ENCODE peak calls at places on chromosomes 2 and 18, in five cellular contexts. One of them, this sample, is unnamed.
A peak's percentile ranks its signal among the peaks of the same experiment; 100 is the strongest.

GRCh38 chr2:55146266-55146665 is 85.8 kb downstream of the CLHC1 start:
- DNase-seq in IMR-90: no peak
- DNase-seq in mesenchymal stem cell: no peak
- DNase-seq in mesendoderm: no peak
- DNase-seq in neuronal stem cell: no peak
- DNase-seq in this sample: no peak

GRCh38 chr2:135844285-135844985 is 7.5 kb upstream of the LCT start:
- DNase-seq in IMR-90: no peak
- DNase-seq in mesenchymal stem cell: no peak
- DNase-seq in mesendoderm: no peak
- DNase-seq in neuronal stem cell: no peak
- DNase-seq in this sample: no peak

GRCh38 chr18:3069671-3070433 is 56.9 kb upstream of the LPIN2 start:
- DNase-seq in IMR-90: no peak
- DNase-seq in mesenchymal stem cell: no peak
- DNase-seq in mesendoderm: no peak
- DNase-seq in neuronal stem cell: no peak
- DNase-seq in this sample: no peak

GRCh38 chr18:58201728-58202405 is 157.8 kb downstream of the NEDD4L start:
- DNase-seq in IMR-90: no peak
- DNase-seq in mesenchymal stem cell: no peak
- DNase-seq in mesendoderm: no peak
- DNase-seq in neuronal stem cell: no peak
- DNase-seq in this sample: no peak

GRCh38 chr2:198045227-198045626 is 240.8 kb downstream of the PLCL1 start:
- DNase-seq in IMR-90: no peak
- DNase-seq in mesenchymal stem cell: no peak
- DNase-seq in mesendoderm: no peak
- DNase-seq in neuronal stem cell: no peak
- DNase-seq in this sample: no peak

GRCh38 chr2:56244911-56245530 is 61.2 kb downstream of the CCDC85A start:
- DNase-seq in IMR-90: no peak
- DNase-seq in mesenchymal stem cell: peak; percentile 73
- DNase-seq in mesendoderm: no peak
- DNase-seq in neuronal stem cell: no peak
- DNase-seq in this sample: no peak

GRCh38 chr2:201040867-201041628 is 30.4 kb downstream of the HYCC2 start:
- DNase-seq in IMR-90: no peak
- DNase-seq in mesenchymal stem cell: no peak
- DNase-seq in mesendoderm: no peak
- DNase-seq in neuronal stem cell: no peak
- DNase-seq in this sample: no peak

GRCh38 chr2:28956415-28956826 is 24.7 kb upstream of the TOGARAM2 start:
- DNase-seq in IMR-90: no peak
- DNase-seq in mesenchymal stem cell: peak; percentile 54
- DNase-seq in mesendoderm: peak; percentile 88
- DNase-seq in neuronal stem cell: no peak
- DNase-seq in this sample: peak; percentile 89

GRCh38 chr18:53426656-53427055 is 797.8 kb downstream of the MBD2 start:
- DNase-seq in IMR-90: no peak
- DNase-seq in mesenchymal stem cell: no peak
- DNase-seq in mesendoderm: peak; percentile 71
- DNase-seq in neuronal stem cell: no peak
- DNase-seq in this sample: no peak

GRCh38 chr2:46278952-46279351 is 18.3 kb upstream of the EPAS1 start:
- DNase-seq in IMR-90: no peak
- DNase-seq in mesenchymal stem cell: no peak
- DNase-seq in mesendoderm: no peak
- DNase-seq in neuronal stem cell: no peak
- DNase-seq in this sample: no peak

GRCh38 chr2:233009661-233010060 is 3.4 kb downstream of the NGEF start:
- DNase-seq in IMR-90: no peak
- DNase-seq in mesenchymal stem cell: no peak
- DNase-seq in mesendoderm: no peak
- DNase-seq in neuronal stem cell: no peak
- DNase-seq in this sample: no peak

GRCh38 chr18:13525381-13526029 is 200.9 kb downstream of the FAM210A start:
- DNase-seq in IMR-90: no peak
- DNase-seq in mesenchymal stem cell: no peak
- DNase-seq in mesendoderm: no peak
- DNase-seq in neuronal stem cell: no peak
- DNase-seq in this sample: peak; percentile 41

GRCh38 chr2:217661378-217661777 is 341.4 kb downstream of the TNS1 start:
- DNase-seq in IMR-90: no peak
- DNase-seq in mesenchymal stem cell: no peak
- DNase-seq in mesendoderm: no peak
- DNase-seq in neuronal stem cell: no peak
- DNase-seq in this sample: no peak

GRCh38 chr2:158385646-158386045 is 70.9 kb downstream of the CCDC148 start:
- DNase-seq in IMR-90: no peak
- DNase-seq in mesenchymal stem cell: no peak
- DNase-seq in mesendoderm: no peak
- DNase-seq in neuronal stem cell: no peak
- DNase-seq in this sample: no peak

GRCh38 chr2:216661639-216662375 is 28.6 kb downstream of the IGFBP2 start:
- DNase-seq in IMR-90: no peak
- DNase-seq in mesenchymal stem cell: no peak
- DNase-seq in mesendoderm: no peak
- DNase-seq in neuronal stem cell: no peak
- DNase-seq in this sample: no peak

GRCh38 chr18:62898359-62898758 is 183.0 kb downstream of the PHLPP1 start:
- DNase-seq in IMR-90: no peak
- DNase-seq in mesenchymal stem cell: no peak
- DNase-seq in mesendoderm: no peak
- DNase-seq in neuronal stem cell: no peak
- DNase-seq in this sample: no peak

GRCh38 chr2:128271891-128272585 is 46.6 kb downstream of the HS6ST1 start:
- DNase-seq in IMR-90: no peak
- DNase-seq in mesenchymal stem cell: no peak
- DNase-seq in mesendoderm: no peak
- DNase-seq in neuronal stem cell: no peak
- DNase-seq in this sample: peak; percentile 24

GRCh38 chr18:11324510-11324909 is 175.1 kb upstream of the PIEZO2 start:
- DNase-seq in IMR-90: peak; percentile 22
- DNase-seq in mesenchymal stem cell: peak; percentile 34
- DNase-seq in mesendoderm: no peak
- DNase-seq in neuronal stem cell: no peak
- DNase-seq in this sample: no peak

GRCh38 chr2:161842751-161843433 is 218.7 kb downstream of the SLC4A10 start:
- DNase-seq in IMR-90: no peak
- DNase-seq in mesenchymal stem cell: no peak
- DNase-seq in mesendoderm: no peak
- DNase-seq in neuronal stem cell: no peak
- DNase-seq in this sample: no peak

GRCh38 chr2:69945447-69945846 is 16.0 kb downstream of the ASPRV1 start:
- DNase-seq in IMR-90: no peak
- DNase-seq in mesenchymal stem cell: no peak
- DNase-seq in mesendoderm: no peak
- DNase-seq in neuronal stem cell: no peak
- DNase-seq in this sample: no peak

GRCh38 chr2:197828464-197829135 is 24.2 kb downstream of the PLCL1 start:
- DNase-seq in IMR-90: no peak
- DNase-seq in mesenchymal stem cell: no peak
- DNase-seq in mesendoderm: no peak
- DNase-seq in neuronal stem cell: no peak
- DNase-seq in this sample: no peak

GRCh38 chr2:222796413-222797103 is 64.3 kb upstream of the ACSL3 start:
- DNase-seq in IMR-90: peak; percentile 53
- DNase-seq in mesenchymal stem cell: peak; percentile 86
- DNase-seq in mesendoderm: peak; percentile 38
- DNase-seq in neuronal stem cell: no peak
- DNase-seq in this sample: no peak

GRCh38 chr2:42353792-42354429 is 7.1 kb downstream of the COX7A2L start:
- DNase-seq in IMR-90: no peak
- DNase-seq in mesenchymal stem cell: no peak
- DNase-seq in mesendoderm: peak; percentile 16
- DNase-seq in neuronal stem cell: no peak
- DNase-seq in this sample: no peak

GRCh38 chr2:54482725-54483124 is 26.6 kb downstream of the SPTBN1 start:
- DNase-seq in IMR-90: peak; percentile 90
- DNase-seq in mesenchymal stem cell: peak; percentile 96
- DNase-seq in mesendoderm: peak; percentile 73
- DNase-seq in neuronal stem cell: peak; percentile 18
- DNase-seq in this sample: no peak

GRCh38 chr2:111042772-111043771 is 77.6 kb upstream of the BCL2L11 start:
- DNase-seq in IMR-90: no peak
- DNase-seq in mesenchymal stem cell: no peak
- DNase-seq in mesendoderm: no peak
- DNase-seq in neuronal stem cell: no peak
- DNase-seq in this sample: no peak

GRCh38 chr18:58268849-58269248 is 224.8 kb downstream of the NEDD4L start:
- DNase-seq in IMR-90: peak; percentile 55
- DNase-seq in mesenchymal stem cell: peak; percentile 28
- DNase-seq in mesendoderm: peak; percentile 75
- DNase-seq in neuronal stem cell: no peak
- DNase-seq in this sample: no peak

GRCh38 chr2:76870011-76870410 is 652.2 kb downstream of the LRRTM4 start:
- DNase-seq in IMR-90: no peak
- DNase-seq in mesenchymal stem cell: peak; percentile 22
- DNase-seq in mesendoderm: peak; percentile 22
- DNase-seq in neuronal stem cell: no peak
- DNase-seq in this sample: no peak

GRCh38 chr2:149064365-149064841 is 25.9 kb downstream of the LYPD6B start:
- DNase-seq in IMR-90: no peak
- DNase-seq in mesenchymal stem cell: peak; percentile 82
- DNase-seq in mesendoderm: peak; percentile 95
- DNase-seq in neuronal stem cell: no peak
- DNase-seq in this sample: no peak

GRCh38 chr2:24822049-24822706 is 29.0 kb downstream of the CENPO start:
- DNase-seq in IMR-90: no peak
- DNase-seq in mesenchymal stem cell: no peak
- DNase-seq in mesendoderm: peak; percentile 73
- DNase-seq in neuronal stem cell: no peak
- DNase-seq in this sample: peak; percentile 87

GRCh38 chr2:101699191-101699938 is 1.9 kb downstream of the MAP4K4 start:
- DNase-seq in IMR-90: no peak
- DNase-seq in mesenchymal stem cell: peak; percentile 46
- DNase-seq in mesendoderm: no peak
- DNase-seq in neuronal stem cell: no peak
- DNase-seq in this sample: no peak

DNA sequence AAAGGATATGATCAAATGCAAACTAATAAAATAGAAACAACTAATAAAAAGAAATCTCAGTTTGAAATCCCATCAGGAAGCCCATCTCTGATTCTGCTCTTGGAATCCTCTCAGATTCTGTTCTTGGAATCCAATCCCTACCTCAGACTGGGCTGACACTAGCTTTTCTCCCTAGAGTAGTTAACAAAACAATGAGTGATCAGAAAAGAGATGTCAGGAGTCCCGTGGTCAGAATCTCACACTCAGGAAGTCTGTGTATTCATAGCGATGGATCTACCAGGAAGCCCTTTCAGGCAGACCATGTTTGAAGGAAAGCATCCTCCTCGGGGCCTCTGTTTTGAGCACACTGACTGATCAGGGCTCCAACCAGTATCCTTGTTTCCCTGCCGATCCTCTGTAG is 150.6 kb downstream of the THADA start:
- DNase-seq in IMR-90: no peak
- DNase-seq in mesenchymal stem cell: no peak
- DNase-seq in mesendoderm: peak; percentile 66
- DNase-seq in neuronal stem cell: no peak
- DNase-seq in this sample: peak; percentile 44
- H2BK5ac ChIP-seq in IMR-90: no peak overlapping the region
- H2BK5ac ChIP-seq in mesenchymal stem cell: no peak overlapping the region
- H2BK5ac ChIP-seq in mesendoderm: no peak overlapping the region
- H2BK5ac ChIP-seq in neuronal stem cell: no peak overlapping the region
- H2BK5ac ChIP-seq in this sample: no peak overlapping the region

GRCh38 chr2:33535409-33535808 is 59.0 kb downstream of the RASGRP3 start:
- DNase-seq in IMR-90: no peak
- DNase-seq in mesenchymal stem cell: peak; percentile 39
- DNase-seq in mesendoderm: no peak
- DNase-seq in neuronal stem cell: no peak
- DNase-seq in this sample: no peak

GRCh38 chr2:33541243-33541642 is 57.9 kb downstream of the FAM98A start:
- DNase-seq in IMR-90: no peak
- DNase-seq in mesenchymal stem cell: no peak
- DNase-seq in mesendoderm: no peak
- DNase-seq in neuronal stem cell: no peak
- DNase-seq in this sample: no peak
- H2BK5ac ChIP-seq in IMR-90: no peak overlapping the region
- H2BK5ac ChIP-seq in mesenchymal stem cell: no peak overlapping the region
- H2BK5ac ChIP-seq in mesendoderm: no peak overlapping the region
- H2BK5ac ChIP-seq in neuronal stem cell: no peak overlapping the region
- H2BK5ac ChIP-seq in this sample: no peak overlapping the region

DNA sequence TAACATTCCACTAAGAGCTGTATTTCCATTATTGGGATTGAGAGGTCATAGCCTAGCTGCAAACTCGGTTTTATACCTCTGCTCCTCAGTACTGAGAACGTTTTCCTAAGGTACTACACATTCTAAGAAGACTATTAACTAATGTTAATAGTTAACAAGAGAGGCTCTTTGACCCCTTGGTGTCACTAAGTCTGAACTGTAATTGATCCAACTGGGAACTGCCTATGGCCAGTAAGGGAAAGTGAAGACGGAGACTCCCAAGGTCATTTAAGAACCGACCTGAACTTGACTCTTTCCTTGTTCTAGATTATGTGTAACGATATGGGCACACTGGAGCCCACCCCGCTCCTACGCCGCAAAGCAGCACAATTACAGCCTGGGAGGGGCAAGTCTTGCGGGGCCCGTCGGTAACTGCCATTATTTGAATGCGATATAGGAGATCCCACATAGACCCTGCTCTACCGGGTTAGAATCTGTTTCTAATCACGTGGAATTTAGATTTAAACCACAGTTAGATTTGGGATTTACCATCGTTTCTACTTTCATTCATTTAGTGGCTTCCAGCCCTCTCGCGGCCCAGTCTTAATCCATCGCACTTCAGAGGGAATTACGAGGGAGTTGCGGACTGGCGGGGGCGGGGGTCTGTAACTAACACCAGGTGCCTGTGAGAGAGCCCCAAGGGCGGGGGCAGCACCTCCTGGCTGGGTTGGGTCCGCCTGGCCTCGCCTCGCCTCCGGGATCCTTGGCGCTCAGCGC is 84.1 kb upstream of the EPB41L3 start:
- DNase-seq in IMR-90: no peak
- DNase-seq in mesenchymal stem cell: no peak
- DNase-seq in mesendoderm: no peak
- DNase-seq in neuronal stem cell: no peak
- DNase-seq in this sample: peak; percentile 46
- H2BK5ac ChIP-seq in IMR-90: no peak overlapping the region
- H2BK5ac ChIP-seq in mesenchymal stem cell: no peak overlapping the region
- H2BK5ac ChIP-seq in mesendoderm: no peak overlapping the region
- H2BK5ac ChIP-seq in neuronal stem cell: peak overlapping the region; percentile 9
- H2BK5ac ChIP-seq in this sample: no peak overlapping the region

DNA sequence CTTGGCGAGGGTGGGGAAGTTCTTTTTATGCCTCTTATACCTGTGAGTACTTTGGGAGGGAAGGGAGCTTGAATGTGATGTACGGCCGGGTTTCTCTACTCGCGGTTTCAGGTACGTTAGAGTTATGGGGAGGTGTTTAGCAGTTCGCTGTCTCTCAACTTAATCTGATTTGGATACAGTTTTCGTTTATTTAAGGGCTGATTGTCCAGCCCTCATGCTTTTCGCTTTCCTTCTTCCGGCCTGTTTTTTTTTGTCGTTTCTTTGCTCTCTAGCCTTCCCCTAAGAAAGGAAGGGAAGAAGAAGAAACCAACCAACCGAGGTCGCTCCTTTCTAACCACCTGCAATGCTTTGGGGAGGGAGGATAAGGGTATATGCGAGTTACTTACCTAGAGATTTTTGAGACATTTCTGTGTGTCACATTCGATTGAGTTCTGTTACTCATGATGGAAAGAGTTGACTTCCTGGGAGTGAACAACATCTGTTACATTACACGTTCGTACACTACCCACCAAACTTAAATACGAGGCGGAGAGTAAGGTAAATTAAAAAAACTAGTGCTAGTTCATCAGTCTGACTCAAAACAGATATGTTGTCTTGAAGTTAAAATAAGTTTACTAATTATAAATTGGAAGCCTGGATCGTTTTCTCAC is 867 bp downstream of the EIF5B start:
- DNase-seq in IMR-90: peak; percentile 12
- DNase-seq in mesenchymal stem cell: peak; percentile 41
- DNase-seq in mesendoderm: peak; percentile 42
- DNase-seq in neuronal stem cell: peak; percentile 9
- DNase-seq in this sample: no peak
- H2BK5ac ChIP-seq in IMR-90: peak overlapping the region; percentile 60
- H2BK5ac ChIP-seq in mesenchymal stem cell: peak overlapping the region; percentile 51
- H2BK5ac ChIP-seq in mesendoderm: no peak overlapping the region
- H2BK5ac ChIP-seq in neuronal stem cell: no peak overlapping the region
- H2BK5ac ChIP-seq in this sample: no peak overlapping the region